ENCODE peak calls at places on chromosomes 12 and 14, in six cellular contexts. X, H, V, J, Q and C are unnamed samples.

GRCh38 chr14:22838631-22839041 is 2.3 kb downstream of the MMP14 start:
- DNase-seq in V (no peak), H (no peak), Q (no peak), X (peak; percentile 86), J (no peak), C (no peak)

GRCh38 chr14:58871972-58872530 is 234.3 kb downstream of the DACT1 start:
- DNase-seq in V (no peak), J (no peak), H (no peak), Q (no peak), X (no peak), C (no peak)

GRCh38 chr12:50222275-50222783 is 55.2 kb upstream of the CERS5 start:
- DNase-seq in H (no peak), Q (peak; percentile 31), X (peak; percentile 96), V (peak; percentile 47), J (peak; percentile 87), C (peak; percentile 39)

GRCh38 chr12:61546296-61546695 is 713.9 kb upstream of the USP15 start:
- DNase-seq in J (peak; percentile 56), Q (no peak), H (no peak), V (no peak), X (no peak), C (no peak)

GRCh38 chr14:105857223-105857815 is 330.9 kb downstream of the TMEM121 start:
- DNase-seq in J (peak; percentile 18), V (no peak), H (no peak), X (no peak), Q (peak; percentile 16), C (no peak)

GRCh38 chr14:97994020-97994531 is 1196.9 kb downstream of the VRK1 start:
- DNase-seq in H (no peak), X (no peak), J (no peak), V (no peak), Q (peak; percentile 75), C (no peak)

GRCh38 chr14:74261288-74261687 is 22.0 kb downstream of the VSX2 start:
- DNase-seq in Q (no peak), X (no peak), J (no peak), V (no peak), H (no peak), C (no peak)

GRCh38 chr12:124428792-124429281 is 133.9 kb downstream of the RFLNA start:
- DNase-seq in J (no peak), Q (no peak), H (no peak), V (no peak), X (no peak), C (no peak)

GRCh38 chr12:112275211-112275610 is 107.0 kb downstream of the HECTD4 start:
- DNase-seq in H (no peak), Q (no peak), X (no peak), V (no peak), J (no peak), C (no peak)

GRCh38 chr14:68468437-68469207 is 324.2 kb downstream of the ZFP36L1 start:
- DNase-seq in H (no peak), J (no peak), V (no peak), X (peak; percentile 70), Q (peak; percentile 4), C (no peak)

GRCh38 chr14:34710744-34711143 is 3.6 kb downstream of the CFL2 start:
- DNase-seq in H (no peak), V (no peak), J (no peak), Q (no peak), X (peak; percentile 34), C (no peak)

GRCh38 chr14:34568803-34569202 is 29.3 kb upstream of the EAPP start:
- DNase-seq in V (no peak), Q (no peak), X (no peak), H (no peak), J (no peak), C (no peak)

GRCh38 chr12:97944576-97944975 is 482.0 kb downstream of the RMST start:
- DNase-seq in X (no peak), V (no peak), J (no peak), Q (no peak), H (no peak), C (no peak)

GRCh38 chr12:81079280-81080076 is 1.6 kb downstream of the ACSS3 start:
- DNase-seq in J (no peak), Q (no peak), X (no peak), V (no peak), H (no peak), C (no peak)

GRCh38 chr14:50835280-50835679 is 4.3 kb upstream of the NIN start:
- DNase-seq in J (no peak), V (no peak), X (no peak), H (no peak), Q (peak; percentile 39), C (peak; percentile 50)

GRCh38 chr12:27794818-27795584 is 15.0 kb upstream of the MANSC4 start:
- DNase-seq in J (peak; percentile 33), H (no peak), V (no peak), Q (no peak), X (no peak), C (no peak)

GRCh38 chr12:75349946-75350345 is 15.5 kb downstream of the GLIPR1L1 start:
- DNase-seq in J (peak; percentile 61), H (no peak), V (no peak), X (no peak), Q (no peak), C (no peak)

GRCh38 chr14:59771577-59771976 is 99.0 kb downstream of the RTN1 start:
- DNase-seq in J (no peak), Q (no peak), V (no peak), X (peak; percentile 10), H (no peak), C (no peak)

GRCh38 chr12:69240625-69240984 is 1.2 kb downstream of the CPSF6 start:
- DNase-seq in Q (peak; percentile 44), J (peak; percentile 62), V (no peak), H (no peak), X (peak; percentile 14), C (no peak)

DNA sequence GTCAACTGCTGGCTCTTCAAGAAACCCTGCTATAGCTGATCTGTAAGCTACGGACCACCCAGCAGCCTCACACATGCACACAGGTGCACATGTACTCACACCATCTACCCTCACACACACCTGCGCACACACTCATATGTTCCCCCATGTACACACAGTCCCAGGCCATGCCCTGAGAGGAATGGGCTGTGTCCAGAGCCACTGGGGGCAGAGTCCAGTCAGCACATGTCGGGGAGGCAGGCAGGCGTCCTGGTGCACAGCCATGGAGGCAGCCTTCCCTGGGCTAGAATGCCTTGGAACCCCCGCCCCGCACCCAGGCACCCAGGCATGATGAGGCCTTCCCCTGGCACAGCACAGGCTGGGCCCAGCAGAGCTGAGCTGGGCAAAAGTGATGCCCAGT is 58.3 kb upstream of the DLK1 start:
- DNase-seq in H (no peak), J (no peak), X (no peak), Q (no peak), V (no peak), C (no peak)
- H3K27me3 ChIP-seq in H (no peaks in the 10 kb centered on the region), J (no peaks in the 10 kb centered on the region), X (peaks cover 12% of the 10 kb centered on the region), Q (no peaks in the 10 kb centered on the region), V (peaks cover 28% of the 10 kb centered on the region), C (peaks cover 2% of the 10 kb centered on the region)

GRCh38 chr12:131428086-131428685 is 282.7 kb upstream of the SFSWAP start:
- DNase-seq in H (no peak), X (no peak), Q (no peak), V (no peak), J (peak; percentile 34), C (no peak)

GRCh38 chr12:131430158-131430772 is 280.6 kb upstream of the SFSWAP start:
- DNase-seq in J (peak; percentile 41), H (no peak), V (no peak), Q (no peak), X (no peak), C (no peak)

GRCh38 chr12:131434208-131435125 is 276.4 kb upstream of the SFSWAP start:
- DNase-seq in V (no peak), X (no peak), J (peak; percentile 30), Q (no peak), H (no peak), C (no peak)

GRCh38 chr12:131436922-131437705 is 273.8 kb upstream of the SFSWAP start:
- DNase-seq in V (no peak), J (peak; percentile 82), X (no peak), Q (no peak), H (no peak), C (no peak)

GRCh38 chr12:131432532-131433260 is 278.2 kb upstream of the SFSWAP start:
- DNase-seq in V (no peak), H (no peak), X (no peak), J (peak; percentile 48), Q (no peak), C (peak; percentile 66)
- H3K27me3 ChIP-seq in V (no peaks in the 10 kb centered on the region), H (no peaks in the 10 kb centered on the region), X (no peaks in the 10 kb centered on the region), J (no peaks in the 10 kb centered on the region), Q (no peaks in the 10 kb centered on the region), C (no peaks in the 10 kb centered on the region)

GRCh38 chr14:38329236-38329635 is 73.3 kb upstream of the CLEC14A start:
- DNase-seq in Q (no peak), H (no peak), X (no peak), J (no peak), V (no peak), C (no peak)

DNA sequence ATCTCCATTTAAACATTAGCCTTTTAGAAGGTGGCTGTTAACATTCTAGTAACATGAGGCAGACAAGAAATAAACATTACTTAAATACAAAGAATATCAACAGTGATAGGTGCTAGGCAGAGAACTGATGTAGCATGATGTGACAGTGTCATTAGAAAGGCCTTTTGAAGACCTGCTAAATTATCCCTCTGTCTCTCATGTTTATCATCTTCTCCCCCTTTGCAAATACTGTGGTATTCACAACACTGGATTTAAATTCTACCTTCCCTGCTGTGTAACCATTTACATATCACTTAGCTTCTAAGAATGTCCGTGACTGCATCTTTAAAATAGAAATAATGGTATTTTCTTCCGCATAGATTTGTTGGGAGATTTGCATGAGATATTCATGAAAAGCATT is 74.4 kb upstream of the CLEC14A start:
- DNase-seq in H (no peak), J (no peak), Q (no peak), X (no peak), V (no peak), C (no peak)
- H3K27me3 ChIP-seq in H (no peaks in the 10 kb centered on the region), J (no peaks in the 10 kb centered on the region), Q (no peaks in the 10 kb centered on the region), X (no peaks in the 10 kb centered on the region), V (no peaks in the 10 kb centered on the region), C (no peaks in the 10 kb centered on the region)

DNA sequence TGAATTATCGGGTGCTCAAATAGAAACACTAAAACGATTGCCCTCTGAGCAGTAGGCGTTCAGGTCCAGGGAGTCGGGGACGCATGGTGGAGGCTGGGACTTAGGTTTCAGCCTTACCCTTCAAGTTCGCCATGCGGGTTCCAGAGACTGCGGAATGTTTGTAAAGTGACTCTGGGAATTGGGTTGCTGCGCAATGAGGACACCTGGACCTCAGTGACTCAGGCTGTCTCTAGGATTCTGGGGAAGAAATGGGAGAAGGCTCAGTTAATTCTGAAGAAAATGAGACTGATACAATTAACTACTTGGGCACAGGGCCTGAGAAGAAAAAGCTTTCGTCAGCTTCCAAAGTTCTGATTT is 1.1 kb downstream of the LGALS3 start:
- DNase-seq in J (peak; percentile 67), Q (no peak), V (no peak), H (no peak), X (peak; percentile 56), C (no peak)
- H3K27me3 ChIP-seq in J (peaks cover 70% of the 10 kb centered on the region), Q (no peaks in the 10 kb centered on the region), V (no peaks in the 10 kb centered on the region), H (no peaks in the 10 kb centered on the region), X (no peaks in the 10 kb centered on the region), C (no peaks in the 10 kb centered on the region)

GRCh38 chr14:28758253-28758915 is 8.2 kb upstream of the FOXG1 start:
- DNase-seq in J (peak; percentile 59), Q (no peak), H (no peak), V (no peak), X (no peak), C (no peak)
- H3K27me3 ChIP-seq in J (peaks cover 97% of the 10 kb centered on the region), Q (peaks cover 10% of the 10 kb centered on the region), H (peaks cover 16% of the 10 kb centered on the region), V (peaks cover 88% of the 10 kb centered on the region), X (peaks cover 84% of the 10 kb centered on the region), C (no peaks in the 10 kb centered on the region)